ENCODE peak calls at places on chromosome 15, in six cellular contexts. G is NCI-H2029, M is B cell, N is PC-9, A is lung microvascular endothelial cell, T is Ammon's horn. I is an unnamed sample.

GRCh38 chr15:41544650-41545015 is 576 bp upstream of the RPAP1 start:
- DNase-seq in G (no peak), M (no peak), N (no peak), A (no peak), T (peak; percentile 47), I (no peak)

GRCh38 chr15:81830520-81830919 is 215.3 kb downstream of the MEX3B start:
- DNase-seq in G (no peak), M (no peak), N (no peak), A (no peak), T (no peak), I (no peak)

GRCh38 chr15:38482572-38482971 is 28.6 kb downstream of the FAM98B start:
- DNase-seq in G (no peak), M (no peak), N (no peak), A (no peak), T (no peak), I (no peak)

GRCh38 chr15:51274956-51275355 is 63.4 kb downstream of the CYP19A1 start:
- DNase-seq in G (no peak), M (no peak), N (no peak), A (no peak), T (no peak), I (no peak)

GRCh38 chr15:64751464-64751863 is 23.9 kb downstream of the RBPMS2 start:
- DNase-seq in G (no peak), M (no peak), N (no peak), A (no peak), T (no peak), I (no peak)

GRCh38 chr15:91431041-91431715 is 331.1 kb downstream of the SV2B start:
- DNase-seq in G (no peak), M (no peak), N (no peak), A (no peak), T (no peak), I (no peak)

GRCh38 chr15:93028632-93029612 is 60.1 kb downstream of the RGMA start:
- DNase-seq in G (no peak), M (no peak), N (no peak), A (peak; percentile 36), T (peak; percentile 82), I (no peak)

GRCh38 chr15:90033448-90033847 is 32.3 kb downstream of the ZNF710 start:
- DNase-seq in G (no peak), M (no peak), N (no peak), A (no peak), T (no peak), I (no peak)

GRCh38 chr15:68025860-68026424 is 28.2 kb upstream of the PIAS1 start:
- DNase-seq in G (no peak), M (no peak), N (no peak), A (no peak), T (no peak), I (no peak)

GRCh38 chr15:80154336-80154735 is 1.5 kb downstream of the FAH start:
- DNase-seq in G (no peak), M (no peak), N (no peak), A (no peak), T (peak; percentile 54), I (no peak)

GRCh38 chr15:95448531-95449210 is 881.8 kb upstream of the NR2F2 start:
- DNase-seq in G (no peak), M (no peak), N (no peak), A (peak; percentile 51), T (no peak), I (no peak)

GRCh38 chr15:57565326-57565725 is 26.4 kb upstream of the MYZAP start:
- DNase-seq in G (peak; percentile 59), M (no peak), N (no peak), A (peak; percentile 51), T (no peak), I (peak; percentile 14)

GRCh38 chr15:31605467-31605931 is 278.9 kb downstream of the KLF13 start:
- DNase-seq in G (no peak), M (no peak), N (no peak), A (no peak), T (peak; percentile 27), I (no peak)

I was measured in effector CD4-positive, alpha-beta T cell.